ENCODE peak calls at places on chromosomes 7 and 10, in five cellular contexts. W is tibial nerve, D is brain microvascular endothelial cell, H is H9, J is fibroblast of pulmonary artery. G is an unnamed sample.

GRCh38 chr7:130387628-130388403 is 7.5 kb downstream of the CPA1 start:
- DNase-seq in W (no peak), D (peak), H (no peak), J (no peak), G (no peak)

GRCh38 chr7:115068220-115068619 is 146.3 kb downstream of the MDFIC start:
- DNase-seq in W (no peak), D (no peak), H (no peak), J (no peak), G (no peak)

GRCh38 chr7:107152011-107152410 is 16.8 kb upstream of the HBP1 start:
- DNase-seq in W (no peak), D (peak), H (no peak), J (no peak), G (no peak)

GRCh38 chr10:45514283-45515270 is 140.6 kb downstream of the ALOX5 start:
- DNase-seq in W (no peak), D (no peak), H (no peak), J (no peak), G (no peak)

GRCh38 chr10:130459851-130460490 is 323.8 kb downstream of the GLRX3 start:
- DNase-seq in W (no peak), D (no peak), H (peak), J (no peak), G (no peak)

GRCh38 chr10:31697271-31698168 is 231.1 kb downstream of the ARHGAP12 start:
- DNase-seq in W (peak), D (peak), H (no peak), J (peak), G (no peak)

GRCh38 chr7:104153287-104153686 is 54.5 kb downstream of the ORC5 start:
- DNase-seq in W (no peak), D (no peak), H (no peak), J (no peak), G (no peak)

GRCh38 chr10:85849315-85849714 is 517.3 kb downstream of the GRID1 start:
- DNase-seq in W (no peak), D (no peak), H (no peak), J (no peak), G (no peak)

GRCh38 chr10:114337510-114338462 is 66.5 kb downstream of the AFAP1L2 start:
- DNase-seq in W (no peak), D (no peak), H (peak), J (no peak), G (no peak)

GRCh38 chr10:80506836-80507483 is 30.7 kb upstream of the SH2D4B start:
- DNase-seq in W (no peak), D (no peak), H (no peak), J (no peak), G (no peak)

GRCh38 chr10:132397036-132397541 is at the start of gene PWWP2B:
- DNase-seq in W (no peak), D (no peak), H (no peak), J (peak), G (no peak)

GRCh38 chr10:15313034-15313433 is 58.1 kb downstream of the FAM171A1 start:
- DNase-seq in W (no peak), D (no peak), H (no peak), J (no peak), G (no peak)

GRCh38 chr10:51063659-51064535 is 10.4 kb upstream of the PRKG1 start:
- DNase-seq in W (no peak), D (no peak), H (no peak), J (peak), G (no peak)

GRCh38 chr10:93821051-93821772 is 63.5 kb downstream of the LGI1 start:
- DNase-seq in W (no peak), D (no peak), H (no peak), J (peak), G (no peak)

GRCh38 chr7:96562966-96563365 is 146.7 kb downstream of the SEM1 start:
- DNase-seq in W (no peak), D (no peak), H (no peak), J (no peak), G (no peak)

GRCh38 chr10:12945709-12946359 is 55.7 kb downstream of the CCDC3 start:
- DNase-seq in W (no peak), D (peak), H (no peak), J (no peak), G (no peak)

GRCh38 chr7:82694020-82694419 is 250.4 kb upstream of the CACNA2D1 start:
- DNase-seq in W (no peak), D (no peak), H (no peak), J (no peak), G (no peak)

GRCh38 chr10:98748298-98748697 is 301.6 kb upstream of the HPS1 start:
- DNase-seq in W (no peak), D (peak), H (peak), J (peak), G (no peak)

GRCh38 chr7:128869138-128869943 is 6.7 kb downstream of the ATP6V1F start:
- DNase-seq in W (no peak), D (no peak), H (peak), J (peak), G (peak)

GRCh38 chr10:59655309-59655708 is 54.3 kb downstream of the SLC16A9 start:
- DNase-seq in W (no peak), D (no peak), H (no peak), J (peak), G (no peak)

GRCh38 chr7:128235469-128235868 is 5.6 kb upstream of the LEP start:
- DNase-seq in W (no peak), D (no peak), H (no peak), J (no peak), G (no peak)

GRCh38 chr10:2150315-2150714 is 413.0 kb upstream of the ADARB2 start:
- DNase-seq in W (no peak), D (no peak), H (no peak), J (no peak), G (no peak)

GRCh38 chr10:95354130-95354529 is 63.3 kb upstream of the PDLIM1 start:
- DNase-seq in W (no peak), D (no peak), H (no peak), J (no peak), G (no peak)

GRCh38 chr10:122498521-122498920 is 37.2 kb downstream of the HTRA1 start:
- DNase-seq in W (no peak), D (no peak), H (no peak), J (no peak), G (no peak)

GRCh38 chr10:132349766-132350165 is 17.8 kb downstream of the LRRC27 start:
- DNase-seq in W (no peak), D (no peak), H (no peak), J (no peak), G (no peak)

GRCh38 chr10:14652067-14652466 is 122.6 kb downstream of the FAM107B start:
- DNase-seq in W (no peak), D (no peak), H (no peak), J (no peak), G (no peak)

GRCh38 chr7:27151945-27152815 is at the start of gene HOXA3:
- DNase-seq in W (no peak), D (no peak), H (no peak), J (no peak), G (peak)